ENCODE peak calls at places on chromosome 3, in nine cellular contexts. S, X, O, Y, J, T, B, A and R are unnamed samples.

GRCh38 chr3:158743280-158743663 is 11.0 kb upstream of the RARRES1 start:
- DNase-seq in X (no peak), S (no peak), T (no peak), J (no peak), A (no peak), B (no peak), O (no peak), Y (no peak), R (no peak)

GRCh38 chr3:23781871-23782270 is 23.9 kb upstream of the UBE2E1 start:
- DNase-seq in J (no peak), B (no peak), S (no peak), X (no peak), A (no peak), Y (no peak), T (no peak), O (no peak), R (no peak)

GRCh38 chr3:101902041-101902440 is 52.7 kb downstream of the NFKBIZ start:
- DNase-seq in J (peak; percentile 93), A (peak; percentile 94), X (no peak), T (no peak), O (peak; percentile 88), B (peak; percentile 84), S (no peak), Y (peak; percentile 25), R (peak; percentile 72)

GRCh38 chr3:40584625-40585189 is 59.9 kb downstream of the ZNF621 start:
- DNase-seq in Y (peak; percentile 94), T (peak; percentile 48), X (peak; percentile 85), S (peak; percentile 95), J (peak; percentile 67), O (peak; percentile 55), A (peak; percentile 48), B (peak; percentile 38), R (peak; percentile 85)

GRCh38 chr3:24562874-24563273 is 68.2 kb upstream of the THRB start:
- DNase-seq in B (no peak), O (no peak), S (no peak), T (no peak), J (no peak), X (no peak), Y (no peak), A (no peak), R (no peak)

GRCh38 chr3:119293761-119294401 is at the start of gene ARHGAP31:
- DNase-seq in A (peak; percentile 60), B (peak; percentile 21), T (peak; percentile 75), X (peak; percentile 68), Y (peak; percentile 72), J (peak; percentile 67), O (peak; percentile 40), S (peak; percentile 76), R (peak; percentile 73)

GRCh38 chr3:191523099-191523498 is 62.1 kb downstream of the PYDC2 start:
- DNase-seq in S (no peak), J (no peak), A (no peak), B (no peak), O (no peak), Y (no peak), X (no peak), T (no peak), R (no peak)

GRCh38 chr3:171458056-171458856 is 1.9 kb downstream of the TNIK start:
- DNase-seq in T (peak; percentile 30), A (no peak), B (no peak), J (no peak), O (no peak), S (peak; percentile 29), Y (no peak), X (no peak), R (no peak)

GRCh38 chr3:99885851-99886250 is 68.2 kb downstream of the CMSS1 start:
- DNase-seq in X (no peak), S (no peak), B (no peak), O (no peak), T (no peak), J (no peak), A (no peak), Y (no peak), R (no peak)

GRCh38 chr3:126293370-126294082 is 63.7 kb downstream of the KLF15 start:
- DNase-seq in B (no peak), T (no peak), O (no peak), Y (peak; percentile 30), X (no peak), S (no peak), J (peak; percentile 24), A (peak; percentile 24), R (peak; percentile 3)

GRCh38 chr3:133775309-133775708 is 29.1 kb downstream of the TF start:
- DNase-seq in J (no peak), S (no peak), B (no peak), O (no peak), T (no peak), X (no peak), Y (no peak), A (no peak), R (no peak)

GRCh38 chr3:117252208-117252607 is 542.6 kb downstream of the TUSC7 start:
- DNase-seq in B (no peak), A (no peak), O (no peak), Y (peak; percentile 10), S (no peak), T (no peak), X (no peak), J (no peak), R (no peak)

GRCh38 chr3:167901087-167901486 is 165.6 kb downstream of the SERPINI1 start:
- DNase-seq in A (no peak), J (no peak), B (no peak), X (no peak), O (no peak), S (no peak), Y (no peak), T (no peak), R (no peak)

GRCh38 chr3:140292154-140292553 is 357.2 kb downstream of the CLSTN2 start:
- DNase-seq in J (no peak), X (no peak), B (no peak), Y (no peak), O (no peak), T (no peak), S (no peak), A (peak; percentile 66), R (no peak)

GRCh38 chr3:152405915-152406802 is 137.4 kb downstream of the MBNL1 start:
- DNase-seq in T (no peak), Y (peak; percentile 28), J (peak; percentile 87), X (no peak), B (peak; percentile 93), S (no peak), A (peak; percentile 25), O (peak; percentile 92), R (peak; percentile 22)

GRCh38 chr3:73121684-73122331 is 60.3 kb downstream of the EBLN2 start:
- DNase-seq in X (no peak), Y (no peak), O (no peak), A (no peak), B (no peak), J (no peak), T (no peak), S (no peak), R (no peak)

GRCh38 chr3:23740517-23741402 is 65.0 kb upstream of the UBE2E1 start:
- DNase-seq in O (no peak), S (no peak), X (no peak), A (peak; percentile 72), T (no peak), Y (peak; percentile 35), J (no peak), B (no peak), R (no peak)

GRCh38 chr3:71447197-71447596 is 136.3 kb downstream of the FOXP1 start:
- DNase-seq in A (no peak), S (no peak), J (no peak), X (no peak), T (no peak), Y (no peak), O (no peak), B (no peak), R (no peak)

GRCh38 chr3:122975163-122975923 is 52.2 kb downstream of the SEMA5B start:
- DNase-seq in T (no peak), S (no peak), Y (peak; percentile 62), J (peak; percentile 80), O (no peak), B (peak; percentile 10), A (peak; percentile 84), X (no peak), R (no peak)

GRCh38 chr3:99534951-99535704 is 103.3 kb upstream of the COL8A1 start:
- DNase-seq in O (no peak), B (no peak), J (peak; percentile 61), A (peak; percentile 26), S (no peak), Y (peak; percentile 21), X (no peak), T (no peak), R (peak; percentile 6)

GRCh38 chr3:123961508-123961856 is 453 bp upstream of the CCDC14 start:
- DNase-seq in O (no peak), B (no peak), J (no peak), Y (no peak), T (no peak), S (no peak), X (no peak), A (no peak), R (no peak)

GRCh38 chr3:120162400-120162799 is 68.2 kb upstream of the GSK3B start:
- DNase-seq in S (no peak), A (peak; percentile 72), B (peak; percentile 45), O (peak; percentile 75), X (no peak), J (peak; percentile 57), T (no peak), Y (no peak), R (no peak)

GRCh38 chr3:40523781-40524180 is 979 bp upstream of the ZNF621 start:
- DNase-seq in J (no peak), T (no peak), X (no peak), Y (no peak), S (no peak), A (no peak), B (no peak), O (no peak), R (no peak)

GRCh38 chr3:23041918-23042696 is 161.0 kb upstream of the UBE2E2 start:
- DNase-seq in B (no peak), J (no peak), Y (no peak), A (no peak), S (no peak), O (no peak), T (no peak), X (no peak), R (no peak)

GRCh38 chr3:88480822-88481221 is 331.1 kb downstream of the C3orf38 start:
- DNase-seq in S (no peak), X (no peak), J (no peak), B (no peak), A (no peak), Y (no peak), T (no peak), O (no peak), R (no peak)

GRCh38 chr3:75192065-75192658 is 472.0 kb upstream of the FRG2C start:
- DNase-seq in Y (peak; percentile 65), A (peak; percentile 23), O (peak; percentile 9), X (no peak), T (no peak), S (peak; percentile 74), J (peak; percentile 35), B (peak; percentile 2), R (peak; percentile 41)

GRCh38 chr3:177905173-177905894 is 630.9 kb upstream of the KCNMB2 start:
- DNase-seq in J (peak; percentile 83), S (no peak), T (no peak), O (peak; percentile 58), Y (no peak), A (peak; percentile 59), B (peak; percentile 74), X (no peak), R (peak; percentile 67)

GRCh38 chr3:193132247-193132646 is 108.8 kb upstream of the PLAAT1 start:
- DNase-seq in T (no peak), X (no peak), O (peak; percentile 13), Y (no peak), S (no peak), B (no peak), A (no peak), J (no peak), R (no peak)

GRCh38 chr3:148319161-148319915 is 378.4 kb upstream of the AGTR1 start:
- DNase-seq in J (peak; percentile 70), A (peak; percentile 45), T (no peak), S (no peak), B (peak; percentile 23), O (peak; percentile 45), Y (no peak), X (no peak), R (peak; percentile 5)

GRCh38 chr3:20125912-20126311 is 60.1 kb downstream of the SGO1 start:
- DNase-seq in T (no peak), Y (no peak), X (peak; percentile 68), J (no peak), A (no peak), O (no peak), B (no peak), S (no peak), R (no peak)

GRCh38 chr3:100471436-100471835 is 21.0 kb upstream of the TMEM45A start:
- DNase-seq in A (no peak), B (no peak), X (no peak), T (no peak), J (no peak), S (no peak), O (no peak), Y (no peak), R (no peak)